ENCODE peak calls at places on chromosomes 2 and 18, in four cellular contexts. K is iPS-NIHi11; S is activated effector memory CD4-positive, alpha-beta T cell treated with Interleukin-2 at 50 U/mL for 16 hours; E is AG04450. Q is an unnamed sample.

GRCh38 chr18:9827856-9828793 is 57.6 kb upstream of the TXNDC2 start:
- DNase-seq in K (no peak), S (no peak), E (peak; percentile 95), Q (no peak)

GRCh38 chr2:152693033-152693432 is 24.2 kb downstream of the PRPF40A start:
- DNase-seq in K (no peak), S (no peak), E (no peak), Q (no peak)

GRCh38 chr2:20361903-20362302 is 11.3 kb upstream of the PUM2 start:
- DNase-seq in K (no peak), S (no peak), E (no peak), Q (no peak)

GRCh38 chr2:181112916-181113315 is 132.5 kb downstream of the UBE2E3 start:
- DNase-seq in K (no peak), S (no peak), E (no peak), Q (no peak)

GRCh38 chr2:8535398-8535755 is 146.5 kb upstream of the ID2 start:
- DNase-seq in K (no peak), S (no peak), E (no peak), Q (no peak)

GRCh38 chr18:9825571-9826073 is 60.2 kb upstream of the TXNDC2 start:
- DNase-seq in K (no peak), S (no peak), E (peak; percentile 78), Q (no peak)

GRCh38 chr18:60018801-60019462 is 119.1 kb downstream of the PMAIP1 start:
- DNase-seq in K (no peak), S (no peak), E (no peak), Q (no peak)

GRCh38 chr18:58345064-58345463 is 283.8 kb downstream of the ALPK2 start:
- DNase-seq in K (no peak), S (no peak), E (no peak), Q (peak; percentile 77)